ENCODE peak calls at places on chromosome 5, in ten cellular contexts. V is non-pigmented ciliary epithelial cell; F is A172; E is lung microvascular endothelial cell; M is iris pigment epithelial cell; A is stimulated activated CD4-positive, alpha-beta T cell treated with anti-CD3 and anti-CD28 coated beads, TNF-alpha, amount 100 ng/mL, for 24 hours; I is lung; N is NCI-H2081; X is CD4-positive, alpha-beta T cell; Y is PC-3. Z is an unnamed sample.

GRCh38 chr5:88524941-88525340 is 256.3 kb upstream of the TMEM161B start:
- DNase-seq in E (no peak), N (no peak), I (no peak), A (no peak), Y (no peak), V (no peak), M (no peak), X (no peak), F (no peak), Z (no peak)

GRCh38 chr5:407801-408268 is 35.1 kb upstream of the EXOC3 start:
- DNase-seq in M (no peak), V (no peak), X (no peak), A (no peak), N (peak), E (no peak), I (no peak), F (no peak), Y (peak), Z (no peak)

GRCh38 chr5:149761461-149761860 is 31.4 kb downstream of the PPARGC1B start:
- DNase-seq in I (no peak), A (no peak), V (no peak), E (no peak), N (no peak), F (no peak), X (no peak), Y (no peak), M (no peak), Z (no peak)

GRCh38 chr5:32173394-32174010 is 617 bp downstream of the GOLPH3 start:
- DNase-seq in F (peak), V (no peak), E (peak), A (no peak), M (peak), N (peak), Y (peak), X (peak), I (peak), Z (no peak)

GRCh38 chr5:139884144-139884543 is 88.5 kb downstream of the PSD2 start:
- DNase-seq in Y (no peak), A (no peak), V (no peak), E (no peak), I (no peak), X (no peak), F (no peak), N (no peak), M (no peak), Z (no peak)

GRCh38 chr5:143501176-143501840 is 97.8 kb upstream of the NR3C1 start:
- DNase-seq in A (no peak), E (no peak), V (no peak), Y (no peak), I (no peak), M (no peak), N (no peak), F (no peak), X (no peak), Z (no peak)

GRCh38 chr5:116478461-116478860 is 96.2 kb downstream of the SEMA6A start:
- DNase-seq in E (no peak), Y (no peak), V (no peak), I (no peak), X (no peak), A (no peak), F (peak), M (no peak), N (no peak), Z (no peak)

GRCh38 chr5:8457187-8458037 is 588.5 kb downstream of the MTRR start:
- DNase-seq in V (peak), E (peak), Y (no peak), N (peak), M (peak), F (no peak), A (peak), X (peak), I (peak), Z (peak)

GRCh38 chr5:7995688-7996294 is 126.8 kb downstream of the MTRR start:
- DNase-seq in Y (no peak), E (no peak), M (no peak), V (no peak), A (no peak), N (no peak), F (no peak), I (no peak), X (no peak), Z (no peak)

GRCh38 chr5:67636091-67636490 is 439.5 kb upstream of the CD180 start:
- DNase-seq in M (no peak), E (no peak), N (no peak), I (no peak), F (no peak), X (no peak), A (no peak), Y (no peak), V (no peak), Z (no peak)

GRCh38 chr5:106140101-106140500 is 1530.6 kb downstream of the EFNA5 start:
- DNase-seq in M (peak), X (no peak), E (no peak), Y (no peak), I (no peak), V (no peak), N (no peak), F (no peak), A (no peak), Z (no peak)

GRCh38 chr5:65055938-65056337 is 287.2 kb downstream of the CWC27 start:
- DNase-seq in F (no peak), M (peak), I (no peak), N (no peak), A (no peak), X (no peak), Y (no peak), V (no peak), E (no peak), Z (no peak)

Z was measured in pulmonary artery endothelial cell.